ENCODE peak calls at places on chromosomes 12 and 14, in seven cellular contexts. One of them, this sample, is unnamed.

GRCh38 chr14:102511538-102511937 is 2.0 kb upstream of the ANKRD9 start:
- DNase-seq in left cardiac atrium: no peak
- DNase-seq in C1 segment of cervical spinal cord: no peak
- DNase-seq in NCI-H748 treated with DMSO at 0.1 percent for 48 hours: no peak
- DNase-seq in activated CD8-positive, alpha-beta memory T cell treated with anti-CD3 and anti-CD28 coated beads, Interleukin-2, amount 10 ng/mL, durations not matched to agents 7 days and 5 days: no peak
- DNase-seq in HEK293T: no peak
- DNase-seq in brain microvascular endothelial cell: no peak
- DNase-seq in this sample: no peak

GRCh38 chr12:62841841-62842240 is 93.1 kb downstream of the PPM1H start:
- DNase-seq in NCI-H748 treated with DMSO at 0.1 percent for 48 hours: no peak
- DNase-seq in left cardiac atrium: no peak
- DNase-seq in brain microvascular endothelial cell: no peak
- DNase-seq in C1 segment of cervical spinal cord: no peak
- DNase-seq in HEK293T: no peak
- DNase-seq in activated CD8-positive, alpha-beta memory T cell treated with anti-CD3 and anti-CD28 coated beads, Interleukin-2, amount 10 ng/mL, durations not matched to agents 7 days and 5 days: no peak
- DNase-seq in this sample: no peak

GRCh38 chr12:54222609-54223008 is 33.8 kb upstream of the SMUG1 start:
- DNase-seq in C1 segment of cervical spinal cord: no peak
- DNase-seq in brain microvascular endothelial cell: peak; percentile 87
- DNase-seq in NCI-H748 treated with DMSO at 0.1 percent for 48 hours: no peak
- DNase-seq in HEK293T: no peak
- DNase-seq in activated CD8-positive, alpha-beta memory T cell treated with anti-CD3 and anti-CD28 coated beads, Interleukin-2, amount 10 ng/mL, durations not matched to agents 7 days and 5 days: no peak
- DNase-seq in left cardiac atrium: no peak
- DNase-seq in this sample: no peak

GRCh38 chr14:49306152-49306751 is 279.9 kb downstream of the RPS29 start:
- DNase-seq in C1 segment of cervical spinal cord: no peak
- DNase-seq in HEK293T: no peak
- DNase-seq in NCI-H748 treated with DMSO at 0.1 percent for 48 hours: peak; percentile 6
- DNase-seq in brain microvascular endothelial cell: no peak
- DNase-seq in activated CD8-positive, alpha-beta memory T cell treated with anti-CD3 and anti-CD28 coated beads, Interleukin-2, amount 10 ng/mL, durations not matched to agents 7 days and 5 days: no peak
- DNase-seq in left cardiac atrium: no peak
- DNase-seq in this sample: no peak

GRCh38 chr12:15984097-15984800 is 73.1 kb downstream of the DERA start:
- DNase-seq in activated CD8-positive, alpha-beta memory T cell treated with anti-CD3 and anti-CD28 coated beads, Interleukin-2, amount 10 ng/mL, durations not matched to agents 7 days and 5 days: no peak
- DNase-seq in NCI-H748 treated with DMSO at 0.1 percent for 48 hours: no peak
- DNase-seq in brain microvascular endothelial cell: no peak
- DNase-seq in HEK293T: no peak
- DNase-seq in left cardiac atrium: no peak
- DNase-seq in C1 segment of cervical spinal cord: no peak
- DNase-seq in this sample: no peak

GRCh38 chr14:91252901-91253794 is 8.6 kb upstream of the GPR68 start:
- DNase-seq in HEK293T: peak; percentile 57
- DNase-seq in left cardiac atrium: peak; percentile 50
- DNase-seq in C1 segment of cervical spinal cord: no peak
- DNase-seq in activated CD8-positive, alpha-beta memory T cell treated with anti-CD3 and anti-CD28 coated beads, Interleukin-2, amount 10 ng/mL, durations not matched to agents 7 days and 5 days: peak; percentile 57
- DNase-seq in brain microvascular endothelial cell: no peak
- DNase-seq in NCI-H748 treated with DMSO at 0.1 percent for 48 hours: no peak
- DNase-seq in this sample: peak; percentile 60

GRCh38 chr14:83994020-83994419 is 1535.9 kb upstream of the FLRT2 start:
- DNase-seq in left cardiac atrium: no peak
- DNase-seq in C1 segment of cervical spinal cord: no peak
- DNase-seq in activated CD8-positive, alpha-beta memory T cell treated with anti-CD3 and anti-CD28 coated beads, Interleukin-2, amount 10 ng/mL, durations not matched to agents 7 days and 5 days: no peak
- DNase-seq in NCI-H748 treated with DMSO at 0.1 percent for 48 hours: no peak
- DNase-seq in brain microvascular endothelial cell: peak; percentile 81
- DNase-seq in HEK293T: no peak
- DNase-seq in this sample: no peak

GRCh38 chr12:25843976-25844375 is 114.5 kb upstream of the RASSF8 start:
- DNase-seq in NCI-H748 treated with DMSO at 0.1 percent for 48 hours: no peak
- DNase-seq in left cardiac atrium: no peak
- DNase-seq in HEK293T: no peak
- DNase-seq in activated CD8-positive, alpha-beta memory T cell treated with anti-CD3 and anti-CD28 coated beads, Interleukin-2, amount 10 ng/mL, durations not matched to agents 7 days and 5 days: no peak
- DNase-seq in brain microvascular endothelial cell: no peak
- DNase-seq in C1 segment of cervical spinal cord: no peak
- DNase-seq in this sample: no peak

GRCh38 chr12:48863296-48863695 is 2.4 kb downstream of the RND1 start:
- DNase-seq in NCI-H748 treated with DMSO at 0.1 percent for 48 hours: no peak
- DNase-seq in brain microvascular endothelial cell: no peak
- DNase-seq in HEK293T: no peak
- DNase-seq in C1 segment of cervical spinal cord: no peak
- DNase-seq in left cardiac atrium: no peak
- DNase-seq in activated CD8-positive, alpha-beta memory T cell treated with anti-CD3 and anti-CD28 coated beads, Interleukin-2, amount 10 ng/mL, durations not matched to agents 7 days and 5 days: no peak
- DNase-seq in this sample: no peak

GRCh38 chr14:22671622-22672021 is 27.5 kb upstream of the OR6J1 start:
- DNase-seq in HEK293T: no peak
- DNase-seq in brain microvascular endothelial cell: peak; percentile 46
- DNase-seq in activated CD8-positive, alpha-beta memory T cell treated with anti-CD3 and anti-CD28 coated beads, Interleukin-2, amount 10 ng/mL, durations not matched to agents 7 days and 5 days: no peak
- DNase-seq in C1 segment of cervical spinal cord: no peak
- DNase-seq in left cardiac atrium: no peak
- DNase-seq in NCI-H748 treated with DMSO at 0.1 percent for 48 hours: no peak
- DNase-seq in this sample: peak; percentile 20

GRCh38 chr14:51318777-51319176 is 78.7 kb downstream of the TMX1 start:
- DNase-seq in activated CD8-positive, alpha-beta memory T cell treated with anti-CD3 and anti-CD28 coated beads, Interleukin-2, amount 10 ng/mL, durations not matched to agents 7 days and 5 days: no peak
- DNase-seq in NCI-H748 treated with DMSO at 0.1 percent for 48 hours: no peak
- DNase-seq in HEK293T: no peak
- DNase-seq in left cardiac atrium: no peak
- DNase-seq in brain microvascular endothelial cell: no peak
- DNase-seq in C1 segment of cervical spinal cord: no peak
- DNase-seq in this sample: no peak

GRCh38 chr14:55454264-55455151 is 14.1 kb upstream of the TBPL2 start:
- DNase-seq in NCI-H748 treated with DMSO at 0.1 percent for 48 hours: peak; percentile 97
- DNase-seq in brain microvascular endothelial cell: peak; percentile 38
- DNase-seq in left cardiac atrium: peak; percentile 48
- DNase-seq in HEK293T: peak; percentile 20
- DNase-seq in C1 segment of cervical spinal cord: peak; percentile 31
- DNase-seq in activated CD8-positive, alpha-beta memory T cell treated with anti-CD3 and anti-CD28 coated beads, Interleukin-2, amount 10 ng/mL, durations not matched to agents 7 days and 5 days: no peak
- DNase-seq in this sample: no peak

GRCh38 chr14:96031691-96032090 is 7.5 kb upstream of the C14orf132 start:
- DNase-seq in activated CD8-positive, alpha-beta memory T cell treated with anti-CD3 and anti-CD28 coated beads, Interleukin-2, amount 10 ng/mL, durations not matched to agents 7 days and 5 days: no peak
- DNase-seq in NCI-H748 treated with DMSO at 0.1 percent for 48 hours: no peak
- DNase-seq in C1 segment of cervical spinal cord: no peak
- DNase-seq in brain microvascular endothelial cell: no peak
- DNase-seq in left cardiac atrium: no peak
- DNase-seq in HEK293T: no peak
- DNase-seq in this sample: no peak

GRCh38 chr12:27460471-27460978 is 14.0 kb downstream of the SMCO2 start:
- DNase-seq in C1 segment of cervical spinal cord: no peak
- DNase-seq in left cardiac atrium: no peak
- DNase-seq in activated CD8-positive, alpha-beta memory T cell treated with anti-CD3 and anti-CD28 coated beads, Interleukin-2, amount 10 ng/mL, durations not matched to agents 7 days and 5 days: peak; percentile 73
- DNase-seq in brain microvascular endothelial cell: peak; percentile 41
- DNase-seq in HEK293T: no peak
- DNase-seq in NCI-H748 treated with DMSO at 0.1 percent for 48 hours: no peak
- DNase-seq in this sample: peak; percentile 65

GRCh38 chr12:108637631-108638030 is 3.9 kb upstream of the SELPLG start:
- DNase-seq in C1 segment of cervical spinal cord: no peak
- DNase-seq in left cardiac atrium: no peak
- DNase-seq in brain microvascular endothelial cell: no peak
- DNase-seq in NCI-H748 treated with DMSO at 0.1 percent for 48 hours: no peak
- DNase-seq in activated CD8-positive, alpha-beta memory T cell treated with anti-CD3 and anti-CD28 coated beads, Interleukin-2, amount 10 ng/mL, durations not matched to agents 7 days and 5 days: no peak
- DNase-seq in HEK293T: no peak
- DNase-seq in this sample: no peak

GRCh38 chr14:50000215-50001145 is 107.6 kb downstream of the ARF6 start:
- DNase-seq in activated CD8-positive, alpha-beta memory T cell treated with anti-CD3 and anti-CD28 coated beads, Interleukin-2, amount 10 ng/mL, durations not matched to agents 7 days and 5 days: peak; percentile 93
- DNase-seq in left cardiac atrium: peak; percentile 74
- DNase-seq in C1 segment of cervical spinal cord: peak; percentile 17
- DNase-seq in HEK293T: peak; percentile 36
- DNase-seq in brain microvascular endothelial cell: peak; percentile 84
- DNase-seq in NCI-H748 treated with DMSO at 0.1 percent for 48 hours: no peak
- DNase-seq in this sample: peak; percentile 89

GRCh38 chr14:105155681-105156413 is 12.7 kb downstream of the JAG2 start:
- DNase-seq in brain microvascular endothelial cell: no peak
- DNase-seq in HEK293T: no peak
- DNase-seq in activated CD8-positive, alpha-beta memory T cell treated with anti-CD3 and anti-CD28 coated beads, Interleukin-2, amount 10 ng/mL, durations not matched to agents 7 days and 5 days: no peak
- DNase-seq in NCI-H748 treated with DMSO at 0.1 percent for 48 hours: no peak
- DNase-seq in C1 segment of cervical spinal cord: no peak
- DNase-seq in left cardiac atrium: no peak
- DNase-seq in this sample: no peak

GRCh38 chr12:54392485-54393349 is 8.2 kb upstream of the ZNF385A start:
- DNase-seq in C1 segment of cervical spinal cord: no peak
- DNase-seq in activated CD8-positive, alpha-beta memory T cell treated with anti-CD3 and anti-CD28 coated beads, Interleukin-2, amount 10 ng/mL, durations not matched to agents 7 days and 5 days: no peak
- DNase-seq in left cardiac atrium: peak; percentile 16
- DNase-seq in brain microvascular endothelial cell: no peak
- DNase-seq in HEK293T: no peak
- DNase-seq in NCI-H748 treated with DMSO at 0.1 percent for 48 hours: no peak
- DNase-seq in this sample: no peak

GRCh38 chr12:47884501-47884900 is 20.3 kb downstream of the VDR start:
- DNase-seq in C1 segment of cervical spinal cord: no peak
- DNase-seq in NCI-H748 treated with DMSO at 0.1 percent for 48 hours: no peak
- DNase-seq in brain microvascular endothelial cell: no peak
- DNase-seq in left cardiac atrium: no peak
- DNase-seq in HEK293T: no peak
- DNase-seq in activated CD8-positive, alpha-beta memory T cell treated with anti-CD3 and anti-CD28 coated beads, Interleukin-2, amount 10 ng/mL, durations not matched to agents 7 days and 5 days: no peak
- DNase-seq in this sample: peak; percentile 21

GRCh38 chr12:11743748-11744147 is 94.3 kb downstream of the ETV6 start:
- DNase-seq in brain microvascular endothelial cell: no peak
- DNase-seq in HEK293T: no peak
- DNase-seq in left cardiac atrium: no peak
- DNase-seq in C1 segment of cervical spinal cord: no peak
- DNase-seq in activated CD8-positive, alpha-beta memory T cell treated with anti-CD3 and anti-CD28 coated beads, Interleukin-2, amount 10 ng/mL, durations not matched to agents 7 days and 5 days: no peak
- DNase-seq in NCI-H748 treated with DMSO at 0.1 percent for 48 hours: no peak
- DNase-seq in this sample: no peak

GRCh38 chr14:22434901-22435565 is 154.0 kb downstream of the DAD1 start:
- DNase-seq in C1 segment of cervical spinal cord: no peak
- DNase-seq in NCI-H748 treated with DMSO at 0.1 percent for 48 hours: no peak
- DNase-seq in brain microvascular endothelial cell: no peak
- DNase-seq in HEK293T: no peak
- DNase-seq in left cardiac atrium: no peak
- DNase-seq in activated CD8-positive, alpha-beta memory T cell treated with anti-CD3 and anti-CD28 coated beads, Interleukin-2, amount 10 ng/mL, durations not matched to agents 7 days and 5 days: no peak
- DNase-seq in this sample: no peak

GRCh38 chr14:22561661-22562579 is 27.1 kb downstream of the DAD1 start:
- DNase-seq in NCI-H748 treated with DMSO at 0.1 percent for 48 hours: no peak
- DNase-seq in HEK293T: no peak
- DNase-seq in brain microvascular endothelial cell: no peak
- DNase-seq in C1 segment of cervical spinal cord: no peak
- DNase-seq in activated CD8-positive, alpha-beta memory T cell treated with anti-CD3 and anti-CD28 coated beads, Interleukin-2, amount 10 ng/mL, durations not matched to agents 7 days and 5 days: peak; percentile 87
- DNase-seq in left cardiac atrium: no peak
- DNase-seq in this sample: peak; percentile 81

GRCh38 chr14:64253672-64254071 is 40.5 kb downstream of the ESR2 start:
- DNase-seq in left cardiac atrium: no peak
- DNase-seq in NCI-H748 treated with DMSO at 0.1 percent for 48 hours: no peak
- DNase-seq in brain microvascular endothelial cell: peak; percentile 58
- DNase-seq in HEK293T: no peak
- DNase-seq in activated CD8-positive, alpha-beta memory T cell treated with anti-CD3 and anti-CD28 coated beads, Interleukin-2, amount 10 ng/mL, durations not matched to agents 7 days and 5 days: no peak
- DNase-seq in C1 segment of cervical spinal cord: no peak
- DNase-seq in this sample: no peak

GRCh38 chr14:105335735-105336476 is 21.4 kb downstream of the PACS2 start:
- DNase-seq in NCI-H748 treated with DMSO at 0.1 percent for 48 hours: no peak
- DNase-seq in brain microvascular endothelial cell: no peak
- DNase-seq in HEK293T: no peak
- DNase-seq in left cardiac atrium: no peak
- DNase-seq in activated CD8-positive, alpha-beta memory T cell treated with anti-CD3 and anti-CD28 coated beads, Interleukin-2, amount 10 ng/mL, durations not matched to agents 7 days and 5 days: no peak
- DNase-seq in C1 segment of cervical spinal cord: peak; percentile 60
- DNase-seq in this sample: no peak

GRCh38 chr12:56299853-56300643 is at the start of gene CS:
- DNase-seq in brain microvascular endothelial cell: peak; percentile 97
- DNase-seq in HEK293T: peak; percentile 96
- DNase-seq in left cardiac atrium: peak; percentile 99
- DNase-seq in C1 segment of cervical spinal cord: peak; percentile 94
- DNase-seq in NCI-H748 treated with DMSO at 0.1 percent for 48 hours: peak; percentile 95
- DNase-seq in activated CD8-positive, alpha-beta memory T cell treated with anti-CD3 and anti-CD28 coated beads, Interleukin-2, amount 10 ng/mL, durations not matched to agents 7 days and 5 days: peak; percentile 99
- DNase-seq in this sample: peak; percentile 99

GRCh38 chr12:1826867-1827705 is 6.7 kb downstream of the LRTM2 start:
- DNase-seq in HEK293T: no peak
- DNase-seq in left cardiac atrium: no peak
- DNase-seq in brain microvascular endothelial cell: no peak
- DNase-seq in activated CD8-positive, alpha-beta memory T cell treated with anti-CD3 and anti-CD28 coated beads, Interleukin-2, amount 10 ng/mL, durations not matched to agents 7 days and 5 days: no peak
- DNase-seq in NCI-H748 treated with DMSO at 0.1 percent for 48 hours: no peak
- DNase-seq in C1 segment of cervical spinal cord: no peak
- DNase-seq in this sample: no peak

GRCh38 chr12:953776-954175 is 4.3 kb upstream of the RAD52 start:
- DNase-seq in NCI-H748 treated with DMSO at 0.1 percent for 48 hours: no peak
- DNase-seq in activated CD8-positive, alpha-beta memory T cell treated with anti-CD3 and anti-CD28 coated beads, Interleukin-2, amount 10 ng/mL, durations not matched to agents 7 days and 5 days: no peak
- DNase-seq in brain microvascular endothelial cell: peak; percentile 45
- DNase-seq in left cardiac atrium: no peak
- DNase-seq in C1 segment of cervical spinal cord: no peak
- DNase-seq in HEK293T: no peak
- DNase-seq in this sample: peak; percentile 44

GRCh38 chr12:126156806-126157574 is 1091.8 kb downstream of the AACS start:
- DNase-seq in NCI-H748 treated with DMSO at 0.1 percent for 48 hours: no peak
- DNase-seq in left cardiac atrium: no peak
- DNase-seq in brain microvascular endothelial cell: no peak
- DNase-seq in HEK293T: no peak
- DNase-seq in activated CD8-positive, alpha-beta memory T cell treated with anti-CD3 and anti-CD28 coated beads, Interleukin-2, amount 10 ng/mL, durations not matched to agents 7 days and 5 days: no peak
- DNase-seq in C1 segment of cervical spinal cord: no peak
- DNase-seq in this sample: no peak

GRCh38 chr12:57842342-57843294 is 3.9 kb downstream of the CTDSP2 start:
- DNase-seq in left cardiac atrium: no peak
- DNase-seq in HEK293T: peak; percentile 46
- DNase-seq in NCI-H748 treated with DMSO at 0.1 percent for 48 hours: no peak
- DNase-seq in C1 segment of cervical spinal cord: no peak
- DNase-seq in brain microvascular endothelial cell: no peak
- DNase-seq in activated CD8-positive, alpha-beta memory T cell treated with anti-CD3 and anti-CD28 coated beads, Interleukin-2, amount 10 ng/mL, durations not matched to agents 7 days and 5 days: no peak
- DNase-seq in this sample: peak; percentile 69

GRCh38 chr14:82055511-82055910 is 521.9 kb upstream of the SEL1L start:
- DNase-seq in activated CD8-positive, alpha-beta memory T cell treated with anti-CD3 and anti-CD28 coated beads, Interleukin-2, amount 10 ng/mL, durations not matched to agents 7 days and 5 days: no peak
- DNase-seq in C1 segment of cervical spinal cord: no peak
- DNase-seq in HEK293T: no peak
- DNase-seq in left cardiac atrium: no peak
- DNase-seq in brain microvascular endothelial cell: no peak
- DNase-seq in NCI-H748 treated with DMSO at 0.1 percent for 48 hours: no peak
- DNase-seq in this sample: no peak

GRCh38 chr14:28012629-28013415 is 753.8 kb upstream of the FOXG1 start:
- DNase-seq in C1 segment of cervical spinal cord: no peak
- DNase-seq in brain microvascular endothelial cell: no peak
- DNase-seq in activated CD8-positive, alpha-beta memory T cell treated with anti-CD3 and anti-CD28 coated beads, Interleukin-2, amount 10 ng/mL, durations not matched to agents 7 days and 5 days: no peak
- DNase-seq in left cardiac atrium: no peak
- DNase-seq in HEK293T: no peak
- DNase-seq in NCI-H748 treated with DMSO at 0.1 percent for 48 hours: no peak
- DNase-seq in this sample: no peak

GRCh38 chr14:93112891-93113677 is 2.6 kb downstream of the ITPK1 start:
- DNase-seq in C1 segment of cervical spinal cord: peak; percentile 48
- DNase-seq in left cardiac atrium: peak; percentile 86
- DNase-seq in NCI-H748 treated with DMSO at 0.1 percent for 48 hours: peak; percentile 85
- DNase-seq in HEK293T: peak; percentile 69
- DNase-seq in activated CD8-positive, alpha-beta memory T cell treated with anti-CD3 and anti-CD28 coated beads, Interleukin-2, amount 10 ng/mL, durations not matched to agents 7 days and 5 days: peak; percentile 87
- DNase-seq in brain microvascular endothelial cell: peak; percentile 82
- DNase-seq in this sample: peak; percentile 89

GRCh38 chr12:107564946-107565345 is 120.7 kb upstream of the PWP1 start:
- DNase-seq in NCI-H748 treated with DMSO at 0.1 percent for 48 hours: peak; percentile 54
- DNase-seq in HEK293T: peak; percentile 37
- DNase-seq in activated CD8-positive, alpha-beta memory T cell treated with anti-CD3 and anti-CD28 coated beads, Interleukin-2, amount 10 ng/mL, durations not matched to agents 7 days and 5 days: no peak
- DNase-seq in left cardiac atrium: no peak
- DNase-seq in C1 segment of cervical spinal cord: no peak
- DNase-seq in brain microvascular endothelial cell: peak; percentile 27
- DNase-seq in this sample: peak; percentile 20

GRCh38 chr14:72906316-72906715 is 12.4 kb upstream of the DPF3 start:
- DNase-seq in left cardiac atrium: no peak
- DNase-seq in C1 segment of cervical spinal cord: no peak
- DNase-seq in HEK293T: no peak
- DNase-seq in brain microvascular endothelial cell: no peak
- DNase-seq in activated CD8-positive, alpha-beta memory T cell treated with anti-CD3 and anti-CD28 coated beads, Interleukin-2, amount 10 ng/mL, durations not matched to agents 7 days and 5 days: no peak
- DNase-seq in NCI-H748 treated with DMSO at 0.1 percent for 48 hours: no peak
- DNase-seq in this sample: no peak

This sample was measured in activated CD4-positive, alpha-beta T cell treated with anti-CD3 and anti-CD28 coated beads for 36 hours.